ENCODE peak calls at places on chromosomes 4 and X, in four cellular contexts. F is choroid plexus epithelial cell, T is NCI-H1694, Z is progenitor cell of endocrine pancreas. R is an unnamed sample.

GRCh38 chr4:70724463-70724862 is 2.7 kb downstream of the RUFY3 start:
- DNase-seq in F (no peak), T (no peak), Z (no peak), R (no peak)

GRCh38 chr4:132016703-132017102 is 1132.4 kb upstream of the PCDH10 start:
- DNase-seq in F (no peak), T (no peak), Z (no peak), R (no peak)

GRCh38 chrX:69503835-69504625 is at the start of gene NALF2:
- DNase-seq in F (peak; percentile 53), T (peak; percentile 60), Z (peak; percentile 59), R (peak; percentile 74)

GRCh38 chr4:53479731-53480525 is 102.5 kb downstream of the FIP1L1 start:
- DNase-seq in F (peak; percentile 47), T (no peak), Z (no peak), R (no peak)

GRCh38 chr4:66178901-66179300 is 508.6 kb upstream of the EPHA5 start:
- DNase-seq in F (peak; percentile 17), T (no peak), Z (no peak), R (peak; percentile 27)

GRCh38 chr4:42296196-42296595 is 101.1 kb upstream of the SHISA3 start:
- DNase-seq in F (no peak), T (no peak), Z (no peak), R (no peak)

GRCh38 chrX:1392376-1393130 is 640 bp upstream of the SLC25A6 start:
- DNase-seq in F (peak; percentile 75), T (no peak), Z (peak; percentile 50), R (no peak)

GRCh38 chr4:185640809-185641675 is 105.7 kb upstream of the PDLIM3 start:
- DNase-seq in F (peak; percentile 94), T (peak; percentile 72), Z (no peak), R (no peak)

GRCh38 chr4:23956601-23957364 is 66.9 kb upstream of the PPARGC1A start:
- DNase-seq in F (no peak), T (no peak), Z (no peak), R (no peak)

GRCh38 chrX:23745786-23746185 is 2.7 kb upstream of the ACOT9 start:
- DNase-seq in F (no peak), T (no peak), Z (no peak), R (no peak)

GRCh38 chrX:34810364-34810763 is 132.2 kb upstream of the FAM47B start:
- DNase-seq in F (peak; percentile 45), T (no peak), Z (no peak), R (no peak)

GRCh38 chrX:38898261-38898660 is 97.0 kb downstream of the MID1IP1 start:
- DNase-seq in F (no peak), T (no peak), Z (no peak), R (no peak)

GRCh38 chr4:139647184-139647583 is 18.4 kb upstream of the MGST2 start:
- DNase-seq in F (no peak), T (no peak), Z (no peak), R (no peak)

GRCh38 chrX:6228720-6229119 is at the start of gene NLGN4X:
- DNase-seq in F (no peak), T (no peak), Z (no peak), R (no peak)

GRCh38 chr4:103008875-103009729 is 10.4 kb downstream of the SLC9B1 start:
- DNase-seq in F (peak; percentile 92), T (peak; percentile 16), Z (no peak), R (peak; percentile 74)